ENCODE peak calls at places on chromosome 14, in eight cellular contexts. C is EL; E is fibroblast of lung; P is CD4-positive, alpha-beta T cell; G is Karpas-422; W is mucosa of descending colon; Z is Kasumi-1; U is iris pigment epithelial cell. Y is an unnamed sample.

GRCh38 chr14:21071225-21072041 is 1.3 kb downstream of the ARHGEF40 start:
- DNase-seq in Z (peak; percentile 97), C (peak; percentile 95), W (peak; percentile 85), G (peak; percentile 92), P (no peak), E (peak; percentile 95), U (peak; percentile 94), Y (peak; percentile 96)

GRCh38 chr14:101687756-101688546 is 73.6 kb upstream of the PPP2R5C start:
- DNase-seq in P (no peak), W (no peak), G (no peak), U (no peak), C (no peak), Z (no peak), E (no peak), Y (no peak)

GRCh38 chr14:31170411-31170810 is 37.2 kb downstream of the HECTD1 start:
- DNase-seq in P (no peak), G (no peak), C (peak; percentile 22), U (peak; percentile 30), E (no peak), W (no peak), Z (no peak), Y (no peak)

GRCh38 chr14:72558721-72559120 is 335.2 kb downstream of the DPF3 start:
- DNase-seq in C (peak; percentile 83), Z (no peak), W (no peak), U (peak; percentile 74), G (no peak), P (no peak), E (peak; percentile 76), Y (no peak)

GRCh38 chr14:74867673-74868072 is 8.3 kb downstream of the PROX2 start:
- DNase-seq in G (peak; percentile 63), W (no peak), U (peak; percentile 54), E (no peak), P (peak; percentile 30), C (no peak), Z (peak; percentile 75), Y (no peak)

GRCh38 chr14:88168498-88169165 is 154.4 kb downstream of the KCNK10 start:
- DNase-seq in E (peak; percentile 0), P (peak; percentile 30), U (peak; percentile 24), C (peak; percentile 47), G (peak; percentile 87), Z (peak; percentile 49), W (no peak), Y (peak; percentile 29)

GRCh38 chr14:50488521-50488920 is 43.8 kb downstream of the MAP4K5 start:
- DNase-seq in C (no peak), W (no peak), P (no peak), U (no peak), E (no peak), G (no peak), Z (no peak), Y (no peak)

GRCh38 chr14:54686219-54686870 is 119.4 kb downstream of the SAMD4A start:
- DNase-seq in W (no peak), G (no peak), Z (no peak), U (peak; percentile 83), E (peak; percentile 85), C (peak; percentile 93), P (no peak), Y (peak; percentile 82)

GRCh38 chr14:24155100-24155499 is 6.0 kb upstream of the IRF9 start:
- DNase-seq in W (no peak), G (no peak), E (no peak), C (no peak), P (no peak), U (no peak), Z (no peak), Y (no peak)